ENCODE peak calls at places on chromosomes 1 and 21, in five cellular contexts. One of them, this sample, is unnamed.

GRCh38 chr1:26191739-26192138 is 1.3 kb downstream of the CATSPER4 start:
- DNase-seq in sigmoid colon: no peak
- DNase-seq in breast epithelium: no peak
- DNase-seq in spleen: no peak
- DNase-seq in SK-N-SH: no peak
- DNase-seq in this sample: no peak

GRCh38 chr21:44500111-44500510 is 39.9 kb downstream of the KRTAP10-1 start:
- DNase-seq in sigmoid colon: no peak
- DNase-seq in breast epithelium: no peak
- DNase-seq in spleen: no peak
- DNase-seq in SK-N-SH: no peak
- DNase-seq in this sample: no peak

GRCh38 chr1:3438661-3439180 is 15.7 kb upstream of the ARHGEF16 start:
- DNase-seq in sigmoid colon: no peak
- DNase-seq in breast epithelium: no peak
- DNase-seq in spleen: no peak
- DNase-seq in SK-N-SH: no peak
- DNase-seq in this sample: no peak

GRCh38 chr1:242811092-242811840 is 286.8 kb upstream of the PLD5 start:
- DNase-seq in sigmoid colon: no peak
- DNase-seq in breast epithelium: no peak
- DNase-seq in spleen: no peak
- DNase-seq in SK-N-SH: no peak
- DNase-seq in this sample: no peak

GRCh38 chr21:46431884-46432488 is 26.7 kb upstream of the DIP2A start:
- DNase-seq in sigmoid colon: no peak
- DNase-seq in breast epithelium: no peak
- DNase-seq in spleen: no peak
- DNase-seq in SK-N-SH: no peak
- DNase-seq in this sample: no peak

GRCh38 chr1:182674346-182675246 is 9.8 kb downstream of the RGS8 start:
- DNase-seq in sigmoid colon: peak; percentile 70
- DNase-seq in breast epithelium: no peak
- DNase-seq in spleen: no peak
- DNase-seq in SK-N-SH: no peak
- DNase-seq in this sample: peak; percentile 26

GRCh38 chr1:160291248-160292220 is 6.6 kb upstream of the PEX19 start:
- DNase-seq in sigmoid colon: peak; percentile 81
- DNase-seq in breast epithelium: peak; percentile 63
- DNase-seq in spleen: peak; percentile 80
- DNase-seq in SK-N-SH: peak; percentile 62
- DNase-seq in this sample: no peak

GRCh38 chr1:111241797-111242196 is 14.3 kb downstream of the CHI3L2 start:
- DNase-seq in sigmoid colon: no peak
- DNase-seq in breast epithelium: no peak
- DNase-seq in spleen: no peak
- DNase-seq in SK-N-SH: no peak
- DNase-seq in this sample: no peak

GRCh38 chr1:243841507-243841906 is 8.5 kb downstream of the AKT3 start:
- DNase-seq in sigmoid colon: no peak
- DNase-seq in breast epithelium: no peak
- DNase-seq in spleen: no peak
- DNase-seq in SK-N-SH: no peak
- DNase-seq in this sample: no peak

GRCh38 chr1:158793604-158794003 is 12.6 kb upstream of the OR6N2 start:
- DNase-seq in sigmoid colon: no peak
- DNase-seq in breast epithelium: no peak
- DNase-seq in spleen: no peak
- DNase-seq in SK-N-SH: no peak
- DNase-seq in this sample: no peak

GRCh38 chr21:44816761-44817505 is 929 bp downstream of the SUMO3 start:
- DNase-seq in sigmoid colon: peak; percentile 69
- DNase-seq in breast epithelium: no peak
- DNase-seq in spleen: no peak
- DNase-seq in SK-N-SH: peak; percentile 40
- DNase-seq in this sample: peak; percentile 45

GRCh38 chr1:224182866-224183590 is at the start of gene DEGS1:
- DNase-seq in sigmoid colon: peak; percentile 94
- DNase-seq in breast epithelium: peak; percentile 84
- DNase-seq in spleen: peak; percentile 97
- DNase-seq in SK-N-SH: peak; percentile 99
- DNase-seq in this sample: peak; percentile 97

GRCh38 chr1:111624382-111624781 is 4.8 kb downstream of the RAP1A start:
- DNase-seq in sigmoid colon: no peak
- DNase-seq in breast epithelium: no peak
- DNase-seq in spleen: no peak
- DNase-seq in SK-N-SH: no peak
- DNase-seq in this sample: no peak

GRCh38 chr1:201450721-201451291 is 18.2 kb downstream of the PHLDA3 start:
- DNase-seq in sigmoid colon: peak; percentile 90
- DNase-seq in breast epithelium: no peak
- DNase-seq in spleen: no peak
- DNase-seq in SK-N-SH: peak; percentile 81
- DNase-seq in this sample: peak; percentile 41

GRCh38 chr1:101309334-101310221 is 72.8 kb downstream of the S1PR1 start:
- DNase-seq in sigmoid colon: peak; percentile 73
- DNase-seq in breast epithelium: peak; percentile 54
- DNase-seq in spleen: peak; percentile 94
- DNase-seq in SK-N-SH: peak; percentile 66
- DNase-seq in this sample: peak; percentile 72

GRCh38 chr1:15757575-15758401 is 807 bp upstream of the FBLIM1 start:
- DNase-seq in sigmoid colon: no peak
- DNase-seq in breast epithelium: no peak
- DNase-seq in spleen: no peak
- DNase-seq in SK-N-SH: peak; percentile 90
- DNase-seq in this sample: no peak

GRCh38 chr1:113792986-113793385 is 19.3 kb downstream of the RSBN1 start:
- DNase-seq in sigmoid colon: no peak
- DNase-seq in breast epithelium: no peak
- DNase-seq in spleen: no peak
- DNase-seq in SK-N-SH: no peak
- DNase-seq in this sample: no peak

GRCh38 chr21:42164064-42164789 is 54.7 kb upstream of the ABCG1 start:
- DNase-seq in sigmoid colon: peak; percentile 79
- DNase-seq in breast epithelium: peak; percentile 52
- DNase-seq in spleen: peak; percentile 89
- DNase-seq in SK-N-SH: peak; percentile 52
- DNase-seq in this sample: peak; percentile 78

GRCh38 chr1:217525773-217526490 is 105.0 kb downstream of the GPATCH2 start:
- DNase-seq in sigmoid colon: no peak
- DNase-seq in breast epithelium: no peak
- DNase-seq in spleen: no peak
- DNase-seq in SK-N-SH: no peak
- DNase-seq in this sample: no peak

GRCh38 chr21:29943885-29944284 is 4.1 kb upstream of the GRIK1 start:
- DNase-seq in sigmoid colon: no peak
- DNase-seq in breast epithelium: no peak
- DNase-seq in spleen: no peak
- DNase-seq in SK-N-SH: peak; percentile 4
- DNase-seq in this sample: no peak

GRCh38 chr1:216626394-216627067 is 96.7 kb downstream of the ESRRG start:
- DNase-seq in sigmoid colon: no peak
- DNase-seq in breast epithelium: no peak
- DNase-seq in spleen: no peak
- DNase-seq in SK-N-SH: no peak
- DNase-seq in this sample: no peak

GRCh38 chr1:45272943-45273342 is 53.8 kb upstream of the HPDL start:
- DNase-seq in sigmoid colon: no peak
- DNase-seq in breast epithelium: no peak
- DNase-seq in spleen: no peak
- DNase-seq in SK-N-SH: no peak
- DNase-seq in this sample: no peak

GRCh38 chr1:212470059-212470458 is 37.3 kb downstream of the NENF start:
- DNase-seq in sigmoid colon: peak; percentile 97
- DNase-seq in breast epithelium: peak; percentile 85
- DNase-seq in spleen: peak; percentile 60
- DNase-seq in SK-N-SH: no peak
- DNase-seq in this sample: no peak

DNA sequence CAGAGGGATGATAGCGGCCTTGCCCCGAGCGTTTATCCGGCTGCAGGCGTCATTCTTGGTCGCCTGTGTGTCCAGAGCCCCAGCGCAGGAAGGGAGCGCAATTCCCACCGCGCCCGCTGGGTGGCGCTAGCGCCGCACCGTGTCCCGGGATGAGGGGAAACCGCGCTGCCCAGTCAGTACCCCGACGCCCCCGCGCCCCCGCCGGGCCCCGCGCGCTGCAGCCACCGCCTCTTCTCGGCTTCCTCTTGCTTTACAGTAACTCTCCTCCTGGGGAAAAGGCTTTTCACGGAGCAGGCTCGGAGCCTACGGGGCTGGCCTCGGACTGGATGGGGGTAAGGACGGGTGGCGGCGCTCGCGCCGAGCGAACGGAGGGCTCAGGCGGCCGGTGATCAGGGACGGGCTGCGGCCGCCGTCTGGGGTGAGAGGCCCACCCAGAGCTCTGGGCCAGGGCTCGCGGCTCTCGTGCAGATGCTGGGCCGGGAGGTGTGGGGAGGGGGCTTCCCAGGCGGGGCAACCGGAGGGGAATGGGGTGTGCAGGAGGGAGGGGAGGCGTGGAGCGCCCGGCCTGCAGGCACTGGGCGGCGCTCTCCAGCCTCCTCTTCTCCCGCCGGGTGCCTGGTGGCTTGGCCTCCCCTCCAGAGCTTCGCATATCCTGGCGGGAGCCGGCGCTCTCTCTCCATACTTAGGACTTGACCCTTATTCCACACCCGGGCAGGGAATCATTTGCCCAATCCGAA is 29.8 kb downstream of the TEX35 start:
- DNase-seq in sigmoid colon: peak; percentile 94
- DNase-seq in breast epithelium: peak; percentile 89
- DNase-seq in spleen: peak; percentile 97
- DNase-seq in SK-N-SH: peak; percentile 94
- DNase-seq in this sample: peak; percentile 100
- TF ChIP-seq POLR2AphosphoS5 in sigmoid colon: no peak
- TF ChIP-seq POLR2AphosphoS5 in breast epithelium: no peak
- TF ChIP-seq POLR2AphosphoS5 in spleen: peak; percentile 76
- TF ChIP-seq POLR2AphosphoS5 in SK-N-SH: no peak
- TF ChIP-seq POLR2AphosphoS5 in this sample: no peak

GRCh38 chr1:64006276-64007051 is 197.0 kb upstream of the UBE2U start:
- DNase-seq in sigmoid colon: no peak
- DNase-seq in breast epithelium: no peak
- DNase-seq in spleen: no peak
- DNase-seq in SK-N-SH: no peak
- DNase-seq in this sample: peak; percentile 37
- H3K27ac ChIP-seq in sigmoid colon: no peak overlapping the region
- H3K27ac ChIP-seq in breast epithelium: no peak overlapping the region
- H3K27ac ChIP-seq in spleen: no peak overlapping the region
- H3K27ac ChIP-seq in SK-N-SH: peak overlapping the region; percentile 28
- H3K27ac ChIP-seq in this sample: no peak overlapping the region

DNA sequence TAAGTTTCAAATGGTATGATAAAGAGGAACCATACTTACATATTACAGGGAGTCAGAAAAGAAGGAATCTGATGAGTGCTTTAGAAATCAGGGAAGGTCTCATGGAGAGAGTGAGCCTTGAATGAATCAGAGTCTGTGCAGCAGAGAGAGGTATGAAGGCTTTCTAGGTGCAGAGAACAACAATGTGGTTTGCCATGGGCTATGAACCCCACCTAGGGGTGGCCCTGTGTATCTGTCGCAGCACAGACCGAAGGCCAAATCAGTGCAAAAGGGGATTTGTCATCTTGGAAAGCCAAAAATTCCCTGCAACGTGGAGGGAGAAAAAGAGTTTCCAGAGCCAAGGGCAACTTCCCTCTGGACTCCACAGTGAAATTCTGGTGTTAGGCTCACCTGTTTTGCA is 3.5 kb downstream of the PAPPA2 start:
- DNase-seq in sigmoid colon: no peak
- DNase-seq in breast epithelium: no peak
- DNase-seq in spleen: no peak
- DNase-seq in SK-N-SH: peak; percentile 21
- DNase-seq in this sample: no peak
- TF ChIP-seq CTCF in sigmoid colon: no peak
- TF ChIP-seq CTCF in breast epithelium: no peak
- TF ChIP-seq CTCF in spleen: no peak
- TF ChIP-seq CTCF in SK-N-SH: peak; percentile 18
- TF ChIP-seq CTCF in this sample: no peak

GRCh38 chr1:16938351-16939321 is 16.9 kb downstream of the CROCC start:
- DNase-seq in sigmoid colon: no peak
- DNase-seq in breast epithelium: no peak
- DNase-seq in spleen: peak; percentile 71
- DNase-seq in SK-N-SH: no peak
- DNase-seq in this sample: no peak
- TF ChIP-seq POLR2AphosphoS5 in sigmoid colon: no peak
- TF ChIP-seq POLR2AphosphoS5 in breast epithelium: no peak
- TF ChIP-seq POLR2AphosphoS5 in spleen: no peak
- TF ChIP-seq POLR2AphosphoS5 in SK-N-SH: no peak
- TF ChIP-seq POLR2AphosphoS5 in this sample: no peak

GRCh38 chr1:231363624-231364023 is 25.5 kb downstream of the SPRTN start:
- DNase-seq in sigmoid colon: no peak
- DNase-seq in breast epithelium: no peak
- DNase-seq in spleen: no peak
- DNase-seq in SK-N-SH: no peak
- DNase-seq in this sample: no peak
- H3K27ac ChIP-seq in sigmoid colon: no peak overlapping the region
- H3K27ac ChIP-seq in breast epithelium: no peak overlapping the region
- H3K27ac ChIP-seq in spleen: no peak overlapping the region
- H3K27ac ChIP-seq in SK-N-SH: no peak overlapping the region
- H3K27ac ChIP-seq in this sample: no peak overlapping the region

DNA sequence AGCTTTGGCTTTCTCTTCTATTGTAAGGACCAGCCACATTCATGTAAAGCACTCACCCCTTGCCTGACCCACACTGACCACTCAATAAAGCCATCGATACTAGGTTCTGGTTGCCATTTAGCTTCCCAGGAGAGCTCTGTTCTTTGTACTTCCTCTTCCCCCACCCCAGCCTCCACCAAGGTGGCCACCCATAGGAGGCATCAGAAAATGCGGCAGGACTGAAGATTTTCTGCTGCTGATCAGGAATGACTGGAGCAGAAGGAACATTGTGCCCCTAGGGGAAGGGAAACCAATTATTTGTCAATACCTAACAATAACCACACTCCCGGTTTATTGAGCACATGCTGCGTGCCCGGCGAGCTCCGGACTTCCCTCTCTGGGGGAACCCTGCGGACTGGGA is 5.2 kb upstream of the SMIM12 start:
- DNase-seq in sigmoid colon: no peak
- DNase-seq in breast epithelium: no peak
- DNase-seq in spleen: no peak
- DNase-seq in SK-N-SH: no peak
- DNase-seq in this sample: no peak
- TF ChIP-seq CTCF in sigmoid colon: no peak
- TF ChIP-seq CTCF in breast epithelium: no peak
- TF ChIP-seq CTCF in spleen: no peak
- TF ChIP-seq CTCF in SK-N-SH: no peak
- TF ChIP-seq CTCF in this sample: no peak